ENCODE peak calls at places on chromosomes 5 and 9, in six cellular contexts. W is endodermal cell; O is CD8-positive, alpha-beta T cell; D is lung; I is GM23248; L is small intestine. R is an unnamed sample.
A peak's percentile ranks its signal among the peaks of the same experiment; 100 is the strongest.

GRCh38 chr5:160353379-160353778 is 17.0 kb downstream of the C1QTNF2 start:
- DNase-seq in W (peak; percentile 68), O (no peak), D (no peak), I (no peak), L (no peak), R (peak; percentile 32)

GRCh38 chr5:133921069-133921468 is 47.4 kb downstream of the C5orf15 start:
- DNase-seq in W (no peak), O (no peak), D (no peak), I (no peak), L (no peak), R (no peak)

GRCh38 chr5:142360607-142361120 is 35.8 kb upstream of the SPRY4 start:
- DNase-seq in W (peak; percentile 90), O (no peak), D (no peak), I (peak; percentile 47), L (peak; percentile 81), R (peak; percentile 70)

GRCh38 chr9:123742009-123742767 is 187.7 kb downstream of the DENND1A start:
- DNase-seq in W (no peak), O (no peak), D (no peak), I (no peak), L (no peak), R (peak; percentile 58)

GRCh38 chr9:134991808-134992754 is 74.4 kb upstream of the FCN1 start:
- DNase-seq in W (no peak), O (no peak), D (no peak), I (no peak), L (no peak), R (no peak)

GRCh38 chr5:67011422-67011821 is 185.2 kb downstream of the CD180 start:
- DNase-seq in W (no peak), O (no peak), D (no peak), I (no peak), L (no peak), R (no peak)

GRCh38 chr9:84939766-84940165 is 270.2 kb downstream of the NTRK2 start:
- DNase-seq in W (no peak), O (no peak), D (no peak), I (peak; percentile 41), L (no peak), R (no peak)

GRCh38 chr9:96478829-96479371 is 28.9 kb downstream of the HABP4 start:
- DNase-seq in W (no peak), O (no peak), D (no peak), I (peak; percentile 76), L (no peak), R (peak; percentile 38)

GRCh38 chr5:128572546-128573339 is 34.7 kb upstream of the FBN2 start:
- DNase-seq in W (no peak), O (no peak), D (no peak), I (peak; percentile 42), L (no peak), R (peak; percentile 88)

GRCh38 chr5:181024245-181025029 is 15.6 kb upstream of the BTNL9 start:
- DNase-seq in W (no peak), O (no peak), D (no peak), I (no peak), L (no peak), R (no peak)

GRCh38 chr9:20624201-20625002 is 2.1 kb upstream of the MLLT3 start:
- DNase-seq in W (peak; percentile 77), O (peak; percentile 48), D (peak; percentile 49), I (peak; percentile 83), L (peak; percentile 76), R (peak; percentile 91)

GRCh38 chr5:168710706-168711105 is 131.5 kb upstream of the PANK3 start:
- DNase-seq in W (peak; percentile 29), O (no peak), D (no peak), I (no peak), L (no peak), R (no peak)

GRCh38 chr5:14123974-14124482 is 19.1 kb upstream of the TRIO start:
- DNase-seq in W (no peak), O (no peak), D (no peak), I (no peak), L (no peak), R (no peak)

GRCh38 chr9:108956098-108956533 is 21.9 kb downstream of the ABITRAM start:
- DNase-seq in W (no peak), O (no peak), D (no peak), I (no peak), L (no peak), R (no peak)

GRCh38 chr9:106697799-106698591 is 165.0 kb upstream of the ZNF462 start:
- DNase-seq in W (peak; percentile 47), O (no peak), D (peak; percentile 71), I (peak; percentile 87), L (peak; percentile 18), R (peak; percentile 92)

GRCh38 chr5:149617760-149618306 is 36.5 kb downstream of the ARHGEF37 start:
- DNase-seq in W (no peak), O (no peak), D (no peak), I (no peak), L (no peak), R (no peak)

GRCh38 chr5:174903333-174903732 is 179.0 kb downstream of the MSX2 start:
- DNase-seq in W (peak; percentile 71), O (no peak), D (no peak), I (no peak), L (no peak), R (no peak)

GRCh38 chr5:112799661-112800060 is 61.4 kb upstream of the SRP19 start:
- DNase-seq in W (no peak), O (no peak), D (no peak), I (no peak), L (no peak), R (no peak)

GRCh38 chr5:36407396-36407795 is 105.7 kb upstream of the RANBP3L start:
- DNase-seq in W (no peak), O (no peak), D (no peak), I (peak; percentile 63), L (no peak), R (no peak)

GRCh38 chr5:126918624-126918957 is 111.8 kb downstream of the MARCHF3 start:
- DNase-seq in W (no peak), O (no peak), D (no peak), I (peak; percentile 51), L (peak; percentile 4), R (no peak)

GRCh38 chr5:13350754-13351153 is 593.7 kb downstream of the DNAH5 start:
- DNase-seq in W (no peak), O (no peak), D (no peak), I (peak; percentile 33), L (no peak), R (no peak)

DNA sequence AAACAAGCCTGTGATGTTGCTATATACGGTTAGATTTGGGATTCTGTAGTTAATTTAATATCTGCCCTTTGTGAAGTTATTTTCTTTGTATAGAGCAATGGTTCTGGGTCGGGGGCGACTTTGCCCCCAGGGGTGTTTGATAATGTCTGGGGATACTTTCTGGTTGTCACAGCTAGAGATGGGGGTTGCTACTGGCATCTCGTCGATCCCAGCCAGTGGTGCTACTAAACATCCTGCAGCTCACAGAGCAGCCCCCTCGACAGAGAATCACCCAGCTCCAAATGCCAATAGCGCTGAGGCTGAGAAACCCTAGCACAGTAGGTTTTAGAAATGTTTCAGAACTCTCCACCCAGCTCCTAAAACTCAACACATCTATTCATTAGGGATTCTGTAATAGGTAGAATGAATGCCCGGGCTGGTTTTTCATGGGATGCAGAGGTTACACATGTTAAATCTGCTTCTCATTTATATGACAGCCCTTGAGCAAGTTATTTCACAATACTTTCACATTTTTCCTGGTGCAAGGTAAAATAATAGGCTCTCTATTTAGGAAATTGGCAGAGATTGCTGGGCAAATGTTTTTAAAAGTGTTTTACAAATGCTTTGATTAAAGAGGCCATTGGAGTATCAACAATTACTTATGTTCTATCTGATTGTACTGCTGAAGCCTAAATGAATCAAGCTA is 75.2 kb upstream of the CTSL start:
- DNase-seq in W (no peak), O (no peak), D (no peak), I (no peak), L (no peak), R (peak; percentile 74)
- H3K36me3 ChIP-seq in W (peaks cover 80% of the 10 kb centered on the region), O (no peaks in the 10 kb centered on the region), D (no peaks in the 10 kb centered on the region), I (no peaks in the 10 kb centered on the region), L (peaks cover 2% of the 10 kb centered on the region), R (peaks cover 32% of the 10 kb centered on the region)

DNA sequence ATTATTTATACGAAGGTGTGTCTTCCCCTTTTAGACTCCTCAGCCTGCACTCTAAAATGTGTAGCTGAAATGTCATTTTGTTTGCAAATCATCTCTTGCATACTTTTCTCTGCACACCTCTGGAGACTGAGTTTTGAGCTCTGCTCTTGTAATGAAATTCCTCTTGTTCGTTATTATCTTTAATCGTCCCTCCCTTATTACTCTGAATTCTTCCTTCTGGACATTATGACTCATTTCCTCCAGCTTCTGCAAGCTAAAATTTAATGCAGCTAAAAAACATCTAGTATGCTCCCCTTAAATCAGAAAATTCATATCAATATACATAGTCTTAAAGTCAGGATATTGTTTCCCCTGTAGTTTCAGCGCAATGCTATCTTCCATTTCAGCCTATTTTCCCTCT is 13.5 kb downstream of the ISL1 start:
- DNase-seq in W (no peak), O (no peak), D (no peak), I (no peak), L (no peak), R (no peak)
- H3K27me3 ChIP-seq in W (peaks cover 100% of the 10 kb centered on the region), O (no peaks in the 10 kb centered on the region), D (peaks cover 4% of the 10 kb centered on the region), I (peaks cover 40% of the 10 kb centered on the region), L (peaks cover 34% of the 10 kb centered on the region), R (peaks cover 59% of the 10 kb centered on the region)

DNA sequence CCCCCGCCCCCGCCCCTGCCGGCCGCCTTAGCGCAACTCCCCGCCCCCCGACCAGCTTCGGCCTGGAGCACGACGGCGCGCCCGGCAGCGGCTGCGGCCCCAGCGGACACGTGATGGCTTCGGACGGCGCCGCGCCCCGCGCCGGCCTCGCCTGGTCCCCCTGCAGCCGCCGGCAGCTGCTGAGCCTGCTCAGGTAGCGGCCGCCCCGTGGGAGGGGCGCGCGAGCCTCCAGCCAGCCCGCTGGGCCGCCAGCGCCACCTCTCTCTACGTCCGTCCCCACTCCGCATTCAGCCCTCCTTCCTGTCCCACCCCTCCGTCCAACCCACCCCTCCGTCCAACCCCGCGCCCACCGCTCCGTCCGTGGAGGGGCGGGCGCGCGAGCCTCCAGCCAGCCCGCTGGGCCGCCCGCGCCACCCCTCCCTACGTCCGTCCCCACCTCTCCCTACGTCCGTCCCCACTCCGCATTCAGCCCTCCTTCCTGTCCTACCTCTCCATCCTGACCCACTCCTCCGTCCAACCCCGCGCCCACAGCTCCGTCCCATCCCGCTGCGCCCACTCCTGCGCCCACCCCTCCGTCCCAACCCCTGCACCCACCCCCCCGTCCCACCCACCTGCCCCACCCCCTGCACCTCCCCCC is 6.5 kb downstream of the ADAMTS13 start:
- DNase-seq in W (peak; percentile 86), O (no peak), D (no peak), I (peak; percentile 38), L (no peak), R (peak; percentile 39)
- H3K4me3 ChIP-seq in W (no peak overlapping the region), O (no peak overlapping the region), D (peak overlapping the region; percentile 19), I (peak overlapping the region; percentile 40), L (peak overlapping the region; percentile 27), R (no peak overlapping the region)

DNA sequence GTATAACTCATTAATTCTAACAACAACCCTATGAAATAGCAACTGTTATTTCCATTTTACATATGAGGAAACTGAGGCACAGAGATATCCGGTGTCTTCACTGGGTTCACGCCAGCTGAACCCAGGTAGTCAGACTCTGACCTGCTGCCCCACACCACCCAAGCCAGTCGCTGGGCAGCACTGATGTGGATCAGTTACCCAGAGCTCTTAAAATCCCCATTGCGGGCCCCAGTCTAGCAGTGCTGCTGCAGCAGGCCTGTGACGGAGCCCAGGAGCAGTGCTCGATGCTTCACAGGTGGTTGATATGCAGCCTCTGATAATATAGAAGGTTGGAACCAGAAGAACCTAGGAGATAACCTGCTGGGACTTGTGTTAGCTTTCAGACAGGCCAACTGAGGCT is 24.3 kb downstream of the PTPA start:
- DNase-seq in W (no peak), O (no peak), D (no peak), I (no peak), L (no peak), R (no peak)
- H3K36me3 ChIP-seq in W (peaks cover 57% of the 10 kb centered on the region), O (peaks cover 5% of the 10 kb centered on the region), D (peaks cover 9% of the 10 kb centered on the region), I (no peaks in the 10 kb centered on the region), L (peaks cover 4% of the 10 kb centered on the region), R (peaks cover 21% of the 10 kb centered on the region)

R was measured in adipocyte.